ENCODE peak calls at places on chromosomes 16 and 17, in six cellular contexts. D is prostate gland, L is suprapubic skin, A is A549, S is GM12878, U is tibial nerve. Y is an unnamed sample.

GRCh38 chr16:19105131-19105530 is 8.6 kb upstream of the ITPRIPL2 start:
- DNase-seq in A (no peak), U (no peak), S (no peak), D (no peak), L (peak), Y (no peak)

GRCh38 chr17:62865586-62865985 is 57.5 kb upstream of the MARCHF10 start:
- DNase-seq in U (no peak), D (no peak), S (no peak), L (no peak), A (no peak), Y (no peak)

GRCh38 chr17:79971651-79972050 is 64.0 kb downstream of the TBC1D16 start:
- DNase-seq in L (peak), U (no peak), D (no peak), S (no peak), A (no peak), Y (no peak)

GRCh38 chr17:72301887-72302286 is 181.1 kb downstream of the SOX9 start:
- DNase-seq in S (no peak), D (no peak), U (no peak), A (no peak), L (no peak), Y (no peak)

GRCh38 chr16:78894872-78895271 is 705.7 kb downstream of the MAF start:
- DNase-seq in L (no peak), S (no peak), A (no peak), D (peak), U (no peak), Y (no peak)

GRCh38 chr17:80833952-80834895 is 157.4 kb upstream of the CHMP6 start:
- DNase-seq in U (peak), A (no peak), D (no peak), S (no peak), L (peak), Y (no peak)

GRCh38 chr17:46193246-46193625 is at the start of gene KANSL1:
- DNase-seq in U (peak), A (peak), D (peak), L (peak), S (no peak), Y (peak)

GRCh38 chr17:43533699-43534098 is 12.4 kb downstream of the ETV4 start:
- DNase-seq in A (no peak), L (no peak), U (no peak), S (no peak), D (no peak), Y (no peak)

GRCh38 chr16:81431554-81432353 is 12.9 kb upstream of the CMIP start:
- DNase-seq in U (no peak), A (peak), L (peak), D (no peak), S (no peak), Y (no peak)

GRCh38 chr17:61323015-61323379 is 76.6 kb upstream of the TBX2 start:
- DNase-seq in A (no peak), S (no peak), U (no peak), D (no peak), L (no peak), Y (no peak)

GRCh38 chr17:66354981-66355380 is 52.6 kb downstream of the PRKCA start:
- DNase-seq in D (no peak), U (no peak), S (no peak), A (no peak), L (no peak), Y (no peak)

GRCh38 chr17:10728331-10728730 is 1.5 kb downstream of the TMEM220 start:
- DNase-seq in A (no peak), D (no peak), S (no peak), L (no peak), U (no peak), Y (no peak)

GRCh38 chr17:72492494-72492893 is 371.7 kb downstream of the SOX9 start:
- DNase-seq in S (no peak), U (no peak), D (no peak), L (no peak), A (no peak), Y (no peak)

GRCh38 chr16:88591577-88592021 is 21.4 kb downstream of the ZC3H18 start:
- DNase-seq in D (no peak), S (peak), L (peak), A (no peak), U (peak), Y (peak)

GRCh38 chr16:10940501-10941079 is 1.7 kb downstream of the DEXI start:
- DNase-seq in A (no peak), S (no peak), L (no peak), U (no peak), D (no peak), Y (no peak)

GRCh38 chr17:6462692-6463091 is 18.4 kb downstream of the PIMREG start:
- DNase-seq in L (no peak), A (no peak), U (no peak), D (no peak), S (no peak), Y (no peak)

GRCh38 chr16:29025218-29025617 is 40.4 kb downstream of the LAT start:
- DNase-seq in D (no peak), A (no peak), L (peak), U (no peak), S (no peak), Y (no peak)

GRCh38 chr16:75614247-75614897 is 8.7 kb downstream of the ADAT1 start:
- DNase-seq in A (no peak), U (no peak), L (no peak), D (no peak), S (no peak), Y (no peak)

GRCh38 chr17:79269620-79270019 is 195.0 kb downstream of the ENGASE start:
- DNase-seq in A (no peak), L (no peak), U (no peak), D (no peak), S (no peak), Y (no peak)

GRCh38 chr17:1649116-1649843 is 386 bp downstream of the RILP start:
- DNase-seq in L (peak), U (peak), D (peak), A (peak), S (no peak), Y (no peak)
- TF ChIP-seq CTCF in L (no peak), U (peak), D (no peak), A (no peak), S (no peak), Y (no peak)

GRCh38 chr17:77432791-77433190 is 292.0 kb downstream of the SEC14L1 start:
- DNase-seq in A (no peak), U (no peak), S (no peak), D (no peak), L (no peak), Y (no peak)
- H3K27ac ChIP-seq in A (peak), U (no peak), S (no peak), D (peak), L (no peak), Y (no peak)

DNA sequence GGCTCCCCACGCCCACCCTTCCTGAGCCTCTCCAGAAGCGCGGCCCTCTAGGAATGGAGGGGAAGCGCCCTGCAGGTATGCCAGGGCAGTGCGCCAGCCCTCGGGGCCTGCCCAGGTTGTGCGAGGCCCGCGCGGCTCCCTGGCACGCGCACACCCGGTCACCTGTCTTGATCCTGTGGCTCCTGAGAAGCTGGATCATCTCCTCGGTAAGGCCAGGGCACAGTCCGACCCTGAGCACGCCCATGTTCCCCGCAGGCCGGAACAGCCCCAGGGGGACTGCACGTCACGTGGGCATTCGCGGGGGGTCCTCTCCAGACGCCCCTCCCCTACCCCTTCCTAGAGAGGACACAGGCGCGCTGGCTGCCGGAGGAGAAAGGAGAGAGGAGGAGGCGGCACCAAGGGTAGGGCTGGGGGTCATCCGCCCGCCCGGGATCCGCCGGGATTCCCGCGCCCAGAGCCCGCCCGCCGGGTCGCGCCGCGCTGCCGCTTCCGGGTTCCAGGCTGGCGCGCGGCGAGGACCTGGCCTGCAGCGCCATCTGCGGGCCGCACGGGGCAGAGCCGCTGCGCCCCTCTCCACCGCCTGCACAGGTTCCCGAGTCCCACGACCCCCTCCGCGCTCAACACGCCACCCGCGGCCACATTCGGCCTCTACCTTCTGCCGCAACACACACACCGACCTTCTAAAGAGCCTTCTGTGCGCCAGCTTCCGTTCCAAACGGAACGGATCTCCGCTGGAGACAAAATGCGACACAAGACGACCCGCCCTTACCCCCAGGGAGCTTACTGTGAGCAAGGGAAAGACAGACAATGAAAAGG is at the start of gene RAD51D:
- DNase-seq in U (peak), L (peak), S (peak), A (peak), D (peak), Y (no peak)
- TF ChIP-seq POLR2A in U (no peak), L (no peak), S (peak), A (peak), D (peak), Y (no peak)

DNA sequence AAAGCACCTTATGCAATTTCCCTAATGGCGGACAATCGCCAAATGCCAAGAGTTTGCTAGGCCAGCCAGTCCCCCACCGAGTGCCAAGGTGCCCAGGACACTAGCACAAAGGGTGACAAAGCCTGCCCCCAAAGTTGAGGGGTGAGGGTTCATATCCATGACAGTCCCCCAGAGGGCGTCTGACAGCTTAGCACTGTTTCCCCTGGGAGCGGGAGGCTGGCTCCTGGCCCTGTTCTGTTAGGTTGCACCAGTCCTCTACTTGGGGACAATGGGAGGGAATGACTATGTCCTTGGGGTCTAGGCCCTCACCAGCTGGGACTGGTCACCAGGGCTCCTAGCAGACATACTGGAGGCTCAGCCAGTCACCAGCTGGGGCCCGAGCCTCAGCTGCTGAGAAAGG is 66.9 kb downstream of the MYO18A start:
- DNase-seq in A (no peak), S (no peak), D (no peak), U (no peak), L (no peak), Y (no peak)
- TF ChIP-seq CTCF in A (no peak), S (no peak), D (no peak), U (no peak), L (no peak), Y (no peak)

DNA sequence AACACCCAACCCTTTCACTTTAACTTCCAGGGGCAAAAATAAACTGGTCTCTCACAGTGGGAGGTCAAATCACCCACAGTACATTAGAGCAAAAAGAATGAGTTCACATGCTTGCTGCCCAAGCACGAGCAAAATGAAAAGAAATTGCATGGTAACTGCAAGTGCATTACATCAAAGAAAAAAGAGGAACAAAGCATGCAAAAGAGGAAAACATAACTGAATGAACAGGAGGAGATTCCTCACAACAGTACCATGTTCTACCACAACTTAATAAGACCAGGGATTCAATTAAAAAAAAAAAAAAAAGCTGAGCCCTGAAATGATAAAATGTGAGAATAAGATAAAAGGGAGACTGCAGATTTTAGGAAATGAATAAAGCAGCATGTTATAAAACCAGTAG is 12.3 kb downstream of the DNAH2 start:
- DNase-seq in D (no peak), S (no peak), A (no peak), U (no peak), L (no peak), Y (no peak)
- H3K27ac ChIP-seq in D (no peak), S (no peak), A (no peak), U (no peak), L (no peak), Y (no peak)

GRCh38 chr16:69500496-69500895 is 65.3 kb upstream of the NFAT5 start:
- DNase-seq in A (no peak), S (no peak), U (no peak), L (no peak), D (no peak), Y (no peak)
- TF ChIP-seq POLR2A in A (no peak), S (no peak), U (no peak), L (no peak), D (no peak), Y (no peak)

GRCh38 chr16:85330694-85331188 is 218.5 kb upstream of the CIBAR2 start:
- DNase-seq in U (no peak), S (no peak), A (peak), L (no peak), D (peak), Y (no peak)
- TF ChIP-seq CTCF in U (peak), S (peak), A (peak), L (peak), D (peak), Y (peak)

DNA sequence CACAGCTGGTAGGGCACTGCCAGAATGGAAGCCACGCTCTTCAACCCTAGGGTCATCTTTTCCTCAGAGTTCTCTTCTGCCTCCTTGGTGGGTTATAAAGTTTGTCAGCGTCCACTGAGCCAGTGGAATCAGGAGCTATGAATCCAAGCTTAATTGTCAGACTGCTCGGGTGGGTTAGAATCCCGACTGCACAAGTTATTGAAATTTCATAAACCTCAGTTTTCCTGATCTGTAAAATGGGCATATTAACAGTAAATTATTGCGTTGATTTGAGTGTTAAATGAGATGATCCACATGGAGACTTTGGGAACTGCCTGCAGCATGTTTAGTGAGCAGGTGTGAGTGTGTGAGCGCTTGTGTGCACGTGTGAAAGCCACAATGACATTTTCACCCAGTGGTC is 400.5 kb upstream of the CDH11 start:
- DNase-seq in S (no peak), U (no peak), L (no peak), A (no peak), D (no peak), Y (no peak)
- H3K27ac ChIP-seq in S (no peak), U (peak), L (no peak), A (no peak), D (no peak), Y (no peak)

GRCh38 chr17:76670708-76671122 is 27.2 kb upstream of the ST6GALNAC1 start:
- DNase-seq in A (no peak), D (no peak), S (no peak), L (no peak), U (no peak), Y (no peak)

GRCh38 chr17:76671123-76671911 is 27.8 kb upstream of the ST6GALNAC1 start:
- DNase-seq in S (peak), A (peak), U (peak), D (peak), L (peak), Y (peak)

GRCh38 chr17:76672892-76673291 is 29.3 kb upstream of the ST6GALNAC1 start:
- DNase-seq in D (no peak), S (no peak), U (no peak), A (no peak), L (no peak), Y (no peak)

GRCh38 chr17:76672270-76672851 is 28.8 kb upstream of the ST6GALNAC1 start:
- DNase-seq in S (no peak), L (no peak), A (no peak), U (no peak), D (no peak), Y (no peak)

DNA sequence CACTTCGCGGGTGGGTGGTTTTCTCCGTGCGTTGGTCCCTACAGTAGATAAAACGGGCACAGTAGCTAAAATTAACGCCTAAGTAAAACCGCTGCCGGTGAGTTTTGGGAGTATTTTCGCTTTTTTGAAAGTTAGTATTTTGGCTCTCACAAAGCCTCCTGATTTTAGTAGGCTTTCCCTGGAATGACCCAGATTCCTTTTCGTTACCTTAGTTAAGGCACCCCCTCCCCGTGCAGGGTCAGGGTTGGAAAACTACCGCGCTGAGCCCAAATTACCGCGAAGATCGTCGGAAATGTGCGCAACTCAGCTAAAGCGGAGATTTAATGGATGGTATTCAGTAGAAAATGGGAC is 28.3 kb upstream of the ST6GALNAC1 start:
- DNase-seq in U (no peak), A (no peak), S (no peak), L (no peak), D (no peak), Y (no peak)
- TF ChIP-seq POLR2A in U (peak), A (peak), S (no peak), L (no peak), D (peak), Y (peak)